ENCODE peak calls at places on chromosome 20, in six cellular contexts. One of them, this sample, is unnamed. For H3K9me3, the result is how much of the 10 kb centered on the place peaks cover.

GRCh38 chr20:53522026-53522425 is 71.6 kb downstream of the ZNF217 start:
- DNase-seq in pancreas: no peak
- DNase-seq in left ventricle myocardium inferior: no peak
- DNase-seq in effector memory CD4-positive, alpha-beta T cell: no peak
- DNase-seq in CD8-positive, alpha-beta memory T cell: no peak
- DNase-seq in endodermal cell: no peak
- DNase-seq in this sample: no peak

GRCh38 chr20:50188879-50189680 is 1.6 kb upstream of the CEBPB start:
- DNase-seq in pancreas: peak
- DNase-seq in left ventricle myocardium inferior: no peak
- DNase-seq in effector memory CD4-positive, alpha-beta T cell: no peak
- DNase-seq in CD8-positive, alpha-beta memory T cell: no peak
- DNase-seq in endodermal cell: peak
- DNase-seq in this sample: peak

GRCh38 chr20:8291200-8291599 is 159.1 kb downstream of the PLCB1 start:
- DNase-seq in pancreas: no peak
- DNase-seq in left ventricle myocardium inferior: no peak
- DNase-seq in effector memory CD4-positive, alpha-beta T cell: no peak
- DNase-seq in CD8-positive, alpha-beta memory T cell: no peak
- DNase-seq in endodermal cell: no peak
- DNase-seq in this sample: no peak

GRCh38 chr20:24953204-24953565 is 4.1 kb downstream of the CST7 start:
- DNase-seq in pancreas: no peak
- DNase-seq in left ventricle myocardium inferior: no peak
- DNase-seq in effector memory CD4-positive, alpha-beta T cell: no peak
- DNase-seq in CD8-positive, alpha-beta memory T cell: no peak
- DNase-seq in endodermal cell: no peak
- DNase-seq in this sample: no peak

GRCh38 chr20:32648761-32649615 is 24.8 kb downstream of the C20orf203 start:
- DNase-seq in pancreas: no peak
- DNase-seq in left ventricle myocardium inferior: no peak
- DNase-seq in effector memory CD4-positive, alpha-beta T cell: no peak
- DNase-seq in CD8-positive, alpha-beta memory T cell: no peak
- DNase-seq in endodermal cell: peak
- DNase-seq in this sample: no peak

GRCh38 chr20:41095110-41095969 is 42.0 kb upstream of the PLCG1 start:
- DNase-seq in pancreas: no peak
- DNase-seq in left ventricle myocardium inferior: peak
- DNase-seq in effector memory CD4-positive, alpha-beta T cell: peak
- DNase-seq in CD8-positive, alpha-beta memory T cell: peak
- DNase-seq in endodermal cell: peak
- DNase-seq in this sample: peak

GRCh38 chr20:19996970-19997369 is 20.2 kb upstream of the NAA20 start:
- DNase-seq in pancreas: no peak
- DNase-seq in left ventricle myocardium inferior: no peak
- DNase-seq in effector memory CD4-positive, alpha-beta T cell: no peak
- DNase-seq in CD8-positive, alpha-beta memory T cell: no peak
- DNase-seq in endodermal cell: no peak
- DNase-seq in this sample: no peak

GRCh38 chr20:7003598-7003997 is 236.1 kb downstream of the BMP2 start:
- DNase-seq in pancreas: no peak
- DNase-seq in left ventricle myocardium inferior: no peak
- DNase-seq in effector memory CD4-positive, alpha-beta T cell: no peak
- DNase-seq in CD8-positive, alpha-beta memory T cell: no peak
- DNase-seq in endodermal cell: no peak
- DNase-seq in this sample: no peak

GRCh38 chr20:49323622-49324238 is 45.9 kb upstream of the ZNFX1 start:
- DNase-seq in pancreas: no peak
- DNase-seq in left ventricle myocardium inferior: no peak
- DNase-seq in effector memory CD4-positive, alpha-beta T cell: no peak
- DNase-seq in CD8-positive, alpha-beta memory T cell: peak
- DNase-seq in endodermal cell: peak
- DNase-seq in this sample: no peak

GRCh38 chr20:50921783-50922501 is 9.3 kb downstream of the ADNP start:
- DNase-seq in pancreas: no peak
- DNase-seq in left ventricle myocardium inferior: no peak
- DNase-seq in effector memory CD4-positive, alpha-beta T cell: no peak
- DNase-seq in CD8-positive, alpha-beta memory T cell: no peak
- DNase-seq in endodermal cell: no peak
- DNase-seq in this sample: no peak

GRCh38 chr20:60050193-60050960 is 92.2 kb downstream of the CDH26 start:
- DNase-seq in pancreas: peak
- DNase-seq in left ventricle myocardium inferior: no peak
- DNase-seq in effector memory CD4-positive, alpha-beta T cell: no peak
- DNase-seq in CD8-positive, alpha-beta memory T cell: no peak
- DNase-seq in endodermal cell: peak
- DNase-seq in this sample: no peak

GRCh38 chr20:1887321-1887720 is 7.9 kb upstream of the SIRPA start:
- DNase-seq in pancreas: no peak
- DNase-seq in left ventricle myocardium inferior: no peak
- DNase-seq in effector memory CD4-positive, alpha-beta T cell: no peak
- DNase-seq in CD8-positive, alpha-beta memory T cell: no peak
- DNase-seq in endodermal cell: no peak
- DNase-seq in this sample: no peak

GRCh38 chr20:58741384-58741783 is 48.8 kb downstream of the NPEPL1 start:
- DNase-seq in pancreas: no peak
- DNase-seq in left ventricle myocardium inferior: no peak
- DNase-seq in effector memory CD4-positive, alpha-beta T cell: no peak
- DNase-seq in CD8-positive, alpha-beta memory T cell: no peak
- DNase-seq in endodermal cell: no peak
- DNase-seq in this sample: no peak

GRCh38 chr20:18632196-18632789 is 44.4 kb downstream of the DTD1 start:
- DNase-seq in pancreas: peak
- DNase-seq in left ventricle myocardium inferior: peak
- DNase-seq in effector memory CD4-positive, alpha-beta T cell: peak
- DNase-seq in CD8-positive, alpha-beta memory T cell: peak
- DNase-seq in endodermal cell: peak
- DNase-seq in this sample: peak

GRCh38 chr20:61169870-61170269 is 82.2 kb upstream of the CDH4 start:
- DNase-seq in pancreas: no peak
- DNase-seq in left ventricle myocardium inferior: no peak
- DNase-seq in effector memory CD4-positive, alpha-beta T cell: no peak
- DNase-seq in CD8-positive, alpha-beta memory T cell: no peak
- DNase-seq in endodermal cell: no peak
- DNase-seq in this sample: no peak

GRCh38 chr20:1935696-1936366 is 40.6 kb downstream of the SIRPA start:
- DNase-seq in pancreas: no peak
- DNase-seq in left ventricle myocardium inferior: peak
- DNase-seq in effector memory CD4-positive, alpha-beta T cell: no peak
- DNase-seq in CD8-positive, alpha-beta memory T cell: no peak
- DNase-seq in endodermal cell: no peak
- DNase-seq in this sample: no peak

GRCh38 chr20:59081036-59081435 is 38.5 kb upstream of the PRELID3B start:
- DNase-seq in pancreas: no peak
- DNase-seq in left ventricle myocardium inferior: no peak
- DNase-seq in effector memory CD4-positive, alpha-beta T cell: no peak
- DNase-seq in CD8-positive, alpha-beta memory T cell: no peak
- DNase-seq in endodermal cell: no peak
- DNase-seq in this sample: no peak

GRCh38 chr20:21739161-21739560 is 33.7 kb downstream of the PAX1 start:
- DNase-seq in pancreas: no peak
- DNase-seq in left ventricle myocardium inferior: no peak
- DNase-seq in effector memory CD4-positive, alpha-beta T cell: no peak
- DNase-seq in CD8-positive, alpha-beta memory T cell: no peak
- DNase-seq in endodermal cell: no peak
- DNase-seq in this sample: no peak

GRCh38 chr20:22921595-22922421 is 113.3 kb upstream of the SSTR4 start:
- DNase-seq in pancreas: no peak
- DNase-seq in left ventricle myocardium inferior: no peak
- DNase-seq in effector memory CD4-positive, alpha-beta T cell: no peak
- DNase-seq in CD8-positive, alpha-beta memory T cell: no peak
- DNase-seq in endodermal cell: no peak
- DNase-seq in this sample: no peak

GRCh38 chr20:8433286-8433685 is 301.2 kb downstream of the PLCB1 start:
- DNase-seq in pancreas: no peak
- DNase-seq in left ventricle myocardium inferior: no peak
- DNase-seq in effector memory CD4-positive, alpha-beta T cell: no peak
- DNase-seq in CD8-positive, alpha-beta memory T cell: no peak
- DNase-seq in endodermal cell: no peak
- DNase-seq in this sample: no peak

GRCh38 chr20:2137552-2138201 is 36.0 kb downstream of the STK35 start:
- DNase-seq in pancreas: no peak
- DNase-seq in left ventricle myocardium inferior: no peak
- DNase-seq in effector memory CD4-positive, alpha-beta T cell: no peak
- DNase-seq in CD8-positive, alpha-beta memory T cell: no peak
- DNase-seq in endodermal cell: no peak
- DNase-seq in this sample: no peak

GRCh38 chr20:22390543-22390903 is 193.8 kb downstream of the FOXA2 start:
- DNase-seq in pancreas: no peak
- DNase-seq in left ventricle myocardium inferior: no peak
- DNase-seq in effector memory CD4-positive, alpha-beta T cell: no peak
- DNase-seq in CD8-positive, alpha-beta memory T cell: no peak
- DNase-seq in endodermal cell: no peak
- DNase-seq in this sample: no peak

GRCh38 chr20:1456300-1456699 is 10.3 kb downstream of the NSFL1C start:
- DNase-seq in pancreas: no peak
- DNase-seq in left ventricle myocardium inferior: no peak
- DNase-seq in effector memory CD4-positive, alpha-beta T cell: no peak
- DNase-seq in CD8-positive, alpha-beta memory T cell: no peak
- DNase-seq in endodermal cell: no peak
- DNase-seq in this sample: no peak

GRCh38 chr20:47019106-47019824 is 124.6 kb downstream of the EYA2 start:
- DNase-seq in pancreas: no peak
- DNase-seq in left ventricle myocardium inferior: no peak
- DNase-seq in effector memory CD4-positive, alpha-beta T cell: no peak
- DNase-seq in CD8-positive, alpha-beta memory T cell: no peak
- DNase-seq in endodermal cell: no peak
- DNase-seq in this sample: no peak

GRCh38 chr20:22579711-22580697 is 4.4 kb downstream of the FOXA2 start:
- DNase-seq in pancreas: no peak
- DNase-seq in left ventricle myocardium inferior: no peak
- DNase-seq in effector memory CD4-positive, alpha-beta T cell: no peak
- DNase-seq in CD8-positive, alpha-beta memory T cell: no peak
- DNase-seq in endodermal cell: peak
- DNase-seq in this sample: peak

GRCh38 chr20:25274891-25275812 is 27.3 kb downstream of the PYGB start:
- DNase-seq in pancreas: peak
- DNase-seq in left ventricle myocardium inferior: peak
- DNase-seq in effector memory CD4-positive, alpha-beta T cell: no peak
- DNase-seq in CD8-positive, alpha-beta memory T cell: no peak
- DNase-seq in endodermal cell: no peak
- DNase-seq in this sample: peak

GRCh38 chr20:1830240-1830639 is 65.0 kb upstream of the SIRPA start:
- DNase-seq in pancreas: no peak
- DNase-seq in left ventricle myocardium inferior: peak
- DNase-seq in effector memory CD4-positive, alpha-beta T cell: no peak
- DNase-seq in CD8-positive, alpha-beta memory T cell: no peak
- DNase-seq in endodermal cell: peak
- DNase-seq in this sample: no peak

GRCh38 chr20:25532015-25532751 is 53.1 kb downstream of the NINL start:
- DNase-seq in pancreas: no peak
- DNase-seq in left ventricle myocardium inferior: no peak
- DNase-seq in effector memory CD4-positive, alpha-beta T cell: no peak
- DNase-seq in CD8-positive, alpha-beta memory T cell: no peak
- DNase-seq in endodermal cell: peak
- DNase-seq in this sample: no peak

GRCh38 chr20:16011061-16011460 is 562.2 kb downstream of the KIF16B start:
- DNase-seq in pancreas: no peak
- DNase-seq in left ventricle myocardium inferior: no peak
- DNase-seq in effector memory CD4-positive, alpha-beta T cell: no peak
- DNase-seq in CD8-positive, alpha-beta memory T cell: no peak
- DNase-seq in endodermal cell: no peak
- DNase-seq in this sample: no peak

GRCh38 chr20:18553746-18554145 is 13.5 kb upstream of the SMIM26 start:
- DNase-seq in pancreas: no peak
- DNase-seq in left ventricle myocardium inferior: no peak
- DNase-seq in effector memory CD4-positive, alpha-beta T cell: no peak
- DNase-seq in CD8-positive, alpha-beta memory T cell: no peak
- DNase-seq in endodermal cell: no peak
- DNase-seq in this sample: no peak

GRCh38 chr20:61436674-61437279 is 184.7 kb downstream of the CDH4 start:
- DNase-seq in pancreas: no peak
- DNase-seq in left ventricle myocardium inferior: no peak
- DNase-seq in effector memory CD4-positive, alpha-beta T cell: no peak
- DNase-seq in CD8-positive, alpha-beta memory T cell: no peak
- DNase-seq in endodermal cell: peak
- DNase-seq in this sample: no peak

DNA sequence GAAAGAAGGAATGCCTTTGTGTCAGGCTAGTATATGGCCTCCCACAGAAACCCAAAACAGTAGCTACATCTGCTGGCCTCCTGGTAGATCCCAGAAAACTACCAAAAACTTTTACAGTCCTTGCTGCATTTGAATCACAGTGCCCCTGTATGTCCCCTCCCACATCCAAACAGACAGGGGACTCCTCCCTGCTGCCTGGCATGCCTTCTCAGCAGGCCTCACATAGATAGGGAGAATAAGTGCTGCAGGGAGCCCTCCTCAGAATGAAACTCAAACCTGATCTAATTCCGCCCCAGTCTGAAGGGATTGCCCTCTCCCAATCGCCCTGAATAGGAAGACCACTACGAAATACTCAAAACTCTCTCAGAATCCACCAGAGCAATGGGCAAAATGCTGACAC is 14.1 kb upstream of the DEFB116 start:
- DNase-seq in pancreas: no peak
- DNase-seq in left ventricle myocardium inferior: no peak
- DNase-seq in effector memory CD4-positive, alpha-beta T cell: no peak
- DNase-seq in CD8-positive, alpha-beta memory T cell: no peak
- DNase-seq in endodermal cell: no peak
- DNase-seq in this sample: no peak
- H3K9me3 ChIP-seq in pancreas: under half
- H3K9me3 ChIP-seq in left ventricle myocardium inferior: half or more
- H3K9me3 ChIP-seq in effector memory CD4-positive, alpha-beta T cell: under half
- H3K9me3 ChIP-seq in CD8-positive, alpha-beta memory T cell: under half
- H3K9me3 ChIP-seq in endodermal cell: half or more
- H3K9me3 ChIP-seq in this sample: under half

DNA sequence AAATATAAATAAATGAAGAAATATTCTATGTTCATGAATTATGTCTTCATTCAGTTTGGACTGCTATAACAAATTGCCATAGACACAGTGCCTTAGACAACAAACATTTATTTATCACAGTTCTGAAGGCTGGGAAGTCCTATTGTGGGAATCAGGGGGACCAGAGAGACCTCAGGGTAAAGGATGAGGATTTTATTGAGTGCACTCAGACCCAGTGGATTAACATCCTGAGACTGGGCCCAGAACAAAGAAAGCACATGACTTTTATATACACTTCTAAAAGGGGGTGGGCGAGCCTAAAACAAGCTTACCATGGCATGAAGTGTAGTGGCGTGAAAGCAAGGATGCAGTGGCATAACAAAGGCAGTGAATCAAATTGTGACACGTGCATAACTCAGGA is 26.9 kb upstream of the CBLN4 start:
- DNase-seq in pancreas: no peak
- DNase-seq in left ventricle myocardium inferior: no peak
- DNase-seq in effector memory CD4-positive, alpha-beta T cell: no peak
- DNase-seq in CD8-positive, alpha-beta memory T cell: no peak
- DNase-seq in endodermal cell: no peak
- DNase-seq in this sample: no peak
- H3K9me3 ChIP-seq in pancreas: under half
- H3K9me3 ChIP-seq in left ventricle myocardium inferior: half or more
- H3K9me3 ChIP-seq in effector memory CD4-positive, alpha-beta T cell: under half
- H3K9me3 ChIP-seq in CD8-positive, alpha-beta memory T cell: under half
- H3K9me3 ChIP-seq in endodermal cell: half or more
- H3K9me3 ChIP-seq in this sample: half or more

GRCh38 chr20:17233621-17234020 is 6.8 kb downstream of the PCSK2 start:
- DNase-seq in pancreas: no peak
- DNase-seq in left ventricle myocardium inferior: no peak
- DNase-seq in effector memory CD4-positive, alpha-beta T cell: no peak
- DNase-seq in CD8-positive, alpha-beta memory T cell: no peak
- DNase-seq in endodermal cell: no peak
- DNase-seq in this sample: no peak
- H3K9me3 ChIP-seq in pancreas: under half
- H3K9me3 ChIP-seq in left ventricle myocardium inferior: under half
- H3K9me3 ChIP-seq in effector memory CD4-positive, alpha-beta T cell: under half
- H3K9me3 ChIP-seq in CD8-positive, alpha-beta memory T cell: under half
- H3K9me3 ChIP-seq in endodermal cell: under half
- H3K9me3 ChIP-seq in this sample: under half

GRCh38 chr20:44357555-44358130 is 2.1 kb downstream of the HNF4A start:
- DNase-seq in pancreas: no peak
- DNase-seq in left ventricle myocardium inferior: peak
- DNase-seq in effector memory CD4-positive, alpha-beta T cell: no peak
- DNase-seq in CD8-positive, alpha-beta memory T cell: no peak
- DNase-seq in endodermal cell: no peak
- DNase-seq in this sample: no peak
- H3K9me3 ChIP-seq in pancreas: under half
- H3K9me3 ChIP-seq in left ventricle myocardium inferior: under half
- H3K9me3 ChIP-seq in effector memory CD4-positive, alpha-beta T cell: under half
- H3K9me3 ChIP-seq in CD8-positive, alpha-beta memory T cell: under half
- H3K9me3 ChIP-seq in endodermal cell: under half
- H3K9me3 ChIP-seq in this sample: under half